ENCODE peak calls at places on chromosome X, in six cellular contexts. S, M, C, V, N and F are unnamed samples.

GRCh38 chrX:20670611-20671010 is 403.9 kb upstream of the RPS6KA3 start:
- DNase-seq in S (no peak), M (no peak), C (no peak), V (no peak), N (no peak), F (no peak)

GRCh38 chrX:39840141-39841126 is 257.3 kb downstream of the BCOR start:
- DNase-seq in S (no peak), M (no peak), C (no peak), V (no peak), N (no peak), F (no peak)

GRCh38 chrX:41522681-41523080 is 75.5 kb downstream of the NYX start:
- DNase-seq in S (no peak), M (no peak), C (no peak), V (no peak), N (no peak), F (no peak)

GRCh38 chrX:16215660-16216059 is 48.4 kb downstream of the MAGEB17 start:
- DNase-seq in S (no peak), M (no peak), C (no peak), V (no peak), N (no peak), F (no peak)

GRCh38 chrX:40922307-40922706 is 162.9 kb upstream of the USP9X start:
- DNase-seq in S (no peak), M (no peak), C (no peak), V (no peak), N (no peak), F (no peak)

GRCh38 chrX:102580891-102581290 is 18.4 kb upstream of the ARMCX5 start:
- DNase-seq in S (no peak), M (no peak), C (no peak), V (no peak), N (no peak), F (no peak)

GRCh38 chrX:150731795-150732194 is 38.6 kb downstream of the MTMR1 start:
- DNase-seq in S (peak; percentile 4), M (no peak), C (no peak), V (no peak), N (no peak), F (no peak)

GRCh38 chrX:153400146-153401132 is 711 bp downstream of the PNMA6E start:
- DNase-seq in S (no peak), M (no peak), C (no peak), V (peak; percentile 84), N (no peak), F (peak; percentile 43)

GRCh38 chrX:71169586-71169985 is 24.9 kb downstream of the NLGN3 start:
- DNase-seq in S (no peak), M (no peak), C (no peak), V (no peak), N (no peak), F (no peak)

GRCh38 chrX:10665681-10666080 is 45.3 kb upstream of the MID1 start:
- DNase-seq in S (no peak), M (no peak), C (no peak), V (no peak), N (no peak), F (no peak)

GRCh38 chrX:83759872-83760271 is 101.1 kb upstream of the CYLC1 start:
- DNase-seq in S (no peak), M (no peak), C (no peak), V (no peak), N (no peak), F (no peak)

GRCh38 chrX:2967998-2968909 is 38.1 kb upstream of the ARSH start:
- DNase-seq in S (peak; percentile 9), M (no peak), C (peak; percentile 39), V (no peak), N (no peak), F (no peak)

GRCh38 chrX:103687073-103687695 is 685 bp upstream of the MORF4L2 start:
- DNase-seq in S (peak; percentile 88), M (peak; percentile 90), C (peak; percentile 88), V (peak; percentile 94), N (no peak), F (peak; percentile 87)

GRCh38 chrX:129115104-129115503 is 408.2 kb downstream of the SMARCA1 start:
- DNase-seq in S (no peak), M (no peak), C (peak; percentile 48), V (no peak), N (no peak), F (no peak)

GRCh38 chrX:103464071-103464773 is 55.1 kb downstream of the RAB40A start:
- DNase-seq in S (peak; percentile 4), M (peak; percentile 21), C (no peak), V (no peak), N (peak; percentile 15), F (peak; percentile 1)

DNA sequence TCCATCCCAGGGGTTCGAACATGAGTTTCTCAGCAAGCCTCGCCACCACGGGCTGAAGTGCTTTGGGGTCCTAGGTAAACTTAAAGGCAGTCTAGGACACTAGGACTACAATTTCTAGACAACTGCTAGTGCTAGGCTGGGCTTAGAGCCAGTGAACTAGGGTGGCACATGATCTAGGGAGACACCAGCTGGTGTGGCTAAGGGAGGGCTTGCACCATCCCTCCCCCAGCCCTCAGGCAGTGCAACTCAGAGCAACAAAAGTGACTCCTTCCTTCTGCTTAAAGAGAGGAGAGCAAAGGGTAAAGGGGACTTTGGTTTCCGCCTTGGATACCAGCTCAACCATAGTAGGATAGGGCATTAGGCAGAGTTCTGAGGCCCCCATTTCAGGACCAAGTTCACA is 162.5 kb upstream of the AFF2 start:
- DNase-seq in S (no peak), M (no peak), C (no peak), V (no peak), N (no peak), F (no peak)
- H3K4me1 ChIP-seq in S (peaks cover 6% of the 10 kb centered on the region), M (no peaks in the 10 kb centered on the region), C (no peaks in the 10 kb centered on the region), V (no peaks in the 10 kb centered on the region), N (no peaks in the 10 kb centered on the region), F (peaks cover 35% of the 10 kb centered on the region)

GRCh38 chrX:77900688-77901087 is 1.4 kb downstream of the COX7B start:
- DNase-seq in S (no peak), M (no peak), C (no peak), V (no peak), N (no peak), F (no peak)
- H3K36me3 ChIP-seq in S (no peaks in the 10 kb centered on the region), M (no peaks in the 10 kb centered on the region), C (no peaks in the 10 kb centered on the region), V (no peaks in the 10 kb centered on the region), N (peaks cover 4% of the 10 kb centered on the region), F (peaks cover 4% of the 10 kb centered on the region)

DNA sequence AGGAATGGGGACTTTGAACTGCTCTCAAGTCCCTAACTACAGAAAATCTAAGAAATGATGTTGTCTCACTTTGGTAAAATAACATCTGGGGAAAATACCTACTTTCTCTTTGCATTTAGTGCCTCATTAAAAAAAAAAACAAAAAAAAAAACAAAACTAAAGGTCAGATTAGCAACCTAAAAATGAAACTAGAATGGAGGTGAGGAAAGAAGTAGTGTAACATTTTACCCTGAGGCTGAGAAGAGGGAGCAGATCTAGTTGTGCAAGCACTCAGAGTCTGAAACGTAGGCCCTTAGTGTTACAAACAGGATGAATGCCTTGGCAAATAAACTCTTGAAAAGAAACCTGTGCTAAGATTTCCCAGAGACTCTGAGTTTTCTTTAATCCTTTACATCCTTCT is 56.0 kb downstream of the VGLL1 start:
- DNase-seq in S (no peak), M (no peak), C (no peak), V (no peak), N (no peak), F (no peak)
- H3K4me1 ChIP-seq in S (peaks cover 8% of the 10 kb centered on the region), M (no peaks in the 10 kb centered on the region), C (no peaks in the 10 kb centered on the region), V (no peaks in the 10 kb centered on the region), N (peaks cover 3% of the 10 kb centered on the region), F (peaks cover 46% of the 10 kb centered on the region)

GRCh38 chrX:302975-303374 is 15.6 kb downstream of the GTPBP6 start:
- DNase-seq in S (no peak), M (no peak), C (no peak), V (peak; percentile 34), N (no peak), F (no peak)

GRCh38 chrX:295136-295535 is 14.0 kb downstream of the PLCXD1 start:
- DNase-seq in S (no peak), M (no peak), C (no peak), V (peak; percentile 61), N (no peak), F (no peak)

GRCh38 chrX:298993-299392 is 17.8 kb downstream of the PLCXD1 start:
- DNase-seq in S (no peak), M (no peak), C (no peak), V (peak; percentile 75), N (no peak), F (no peak)

DNA sequence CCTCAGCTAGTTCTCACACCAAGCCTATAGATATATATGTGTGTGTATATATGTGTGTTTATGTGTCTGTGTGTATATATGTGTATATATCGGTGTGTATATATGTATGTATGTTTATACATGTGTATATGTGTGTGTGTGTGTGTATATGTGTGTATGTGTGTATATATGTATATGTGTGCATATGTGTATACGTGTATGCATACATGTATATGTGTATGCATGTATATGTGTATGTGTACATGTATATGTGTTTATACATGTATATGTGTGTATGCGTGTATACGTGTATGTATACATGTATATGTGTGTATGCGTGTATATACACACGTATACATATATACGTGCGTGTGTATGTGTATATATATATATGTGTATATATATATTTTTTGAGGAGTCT is 18.3 kb downstream of the GTPBP6 start:
- DNase-seq in S (no peak), M (no peak), C (no peak), V (no peak), N (no peak), F (no peak)
- H3K36me3 ChIP-seq in S (peaks cover 20% of the 10 kb centered on the region), M (no peaks in the 10 kb centered on the region), C (no peaks in the 10 kb centered on the region), V (no peaks in the 10 kb centered on the region), N (peaks cover 4% of the 10 kb centered on the region), F (no peaks in the 10 kb centered on the region)

DNA sequence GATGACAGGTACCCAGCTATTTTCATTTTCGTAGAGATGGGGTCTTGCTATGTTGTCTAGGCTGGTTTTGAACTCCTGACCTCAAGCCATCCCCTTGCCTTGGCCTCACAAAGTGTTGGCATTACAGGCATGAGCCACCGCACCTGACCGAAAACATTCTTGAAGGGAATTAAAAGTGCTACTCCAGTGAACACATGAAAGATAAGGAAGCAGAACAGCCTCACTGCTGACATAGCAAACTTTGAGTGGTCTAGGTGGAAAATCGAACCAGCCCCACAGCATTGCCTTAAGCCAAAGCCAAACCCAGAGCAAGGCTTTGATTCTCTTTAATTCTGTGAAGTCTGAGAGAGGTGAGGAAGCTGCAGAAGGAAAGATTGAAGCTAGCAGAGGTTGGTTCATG is 65.1 kb downstream of the KDM6A start:
- DNase-seq in S (no peak), M (no peak), C (no peak), V (no peak), N (no peak), F (no peak)
- H3K4me1 ChIP-seq in S (peaks cover 55% of the 10 kb centered on the region), M (peaks cover 2% of the 10 kb centered on the region), C (no peaks in the 10 kb centered on the region), V (no peaks in the 10 kb centered on the region), N (peaks cover 2% of the 10 kb centered on the region), F (peaks cover 29% of the 10 kb centered on the region)

GRCh38 chrX:134382821-134383220 is 77.1 kb upstream of the HPRT1 start:
- DNase-seq in S (no peak), M (no peak), C (no peak), V (no peak), N (no peak), F (no peak)
- H3K36me3 ChIP-seq in S (no peaks in the 10 kb centered on the region), M (no peaks in the 10 kb centered on the region), C (no peaks in the 10 kb centered on the region), V (no peaks in the 10 kb centered on the region), N (peaks cover 12% of the 10 kb centered on the region), F (no peaks in the 10 kb centered on the region)

GRCh38 chrX:23828894-23829293 is 45.9 kb downstream of the SAT1 start:
- DNase-seq in S (no peak), M (no peak), C (no peak), V (no peak), N (no peak), F (no peak)

DNA sequence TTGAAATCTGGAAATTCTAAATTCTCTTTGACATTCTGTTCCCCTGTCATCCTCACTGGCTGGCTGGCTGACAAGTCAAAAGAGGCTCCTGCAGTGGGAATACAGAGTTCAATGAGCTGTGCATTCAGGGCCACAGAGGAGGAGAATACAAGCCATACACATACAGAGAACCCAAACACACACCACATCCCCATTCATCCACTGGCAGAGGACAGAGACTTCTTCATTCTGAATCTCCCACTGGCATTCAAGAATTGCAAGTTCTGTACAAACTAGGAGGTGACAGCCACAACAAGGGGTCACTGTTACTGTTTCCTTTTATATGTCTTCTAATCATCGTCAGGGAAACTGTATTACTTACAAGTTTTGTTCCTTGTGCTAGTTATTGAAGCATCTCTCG is 49.8 kb downstream of the SAT1 start:
- DNase-seq in S (no peak), M (no peak), C (no peak), V (no peak), N (no peak), F (no peak)
- H3K4me1 ChIP-seq in S (no peaks in the 10 kb centered on the region), M (no peaks in the 10 kb centered on the region), C (no peaks in the 10 kb centered on the region), V (no peaks in the 10 kb centered on the region), N (no peaks in the 10 kb centered on the region), F (no peaks in the 10 kb centered on the region)